ENCODE peak calls at places on chromosomes 16 and 17, in five cellular contexts. Z is CD8-positive, alpha-beta memory T cell; X is heart right ventricle; R is CD4-positive, CD25-positive, alpha-beta regulatory T cell; T is Caco-2. K is an unnamed sample.

GRCh38 chr17:44043326-44043725 is 23.1 kb downstream of the LSM12 start:
- DNase-seq in T (no peak), R (no peak), Z (no peak), X (no peak), K (no peak)

GRCh38 chr17:39777534-39778365 is 40.0 kb downstream of the GRB7 start:
- DNase-seq in X (no peak), T (no peak), Z (no peak), R (peak; percentile 76), K (peak; percentile 69)

GRCh38 chr17:82031885-82032627 is 578 bp downstream of the RAC3 start:
- DNase-seq in Z (no peak), R (peak; percentile 39), T (peak; percentile 91), X (no peak), K (no peak)

GRCh38 chr17:77264617-77265230 is 124.0 kb downstream of the SEC14L1 start:
- DNase-seq in Z (no peak), T (no peak), R (no peak), X (no peak), K (no peak)

GRCh38 chr16:2751577-2752034 is 832 bp upstream of the SRRM2 start:
- DNase-seq in T (peak; percentile 87), X (no peak), R (no peak), Z (no peak), K (no peak)

GRCh38 chr17:49616546-49617205 is 41.0 kb downstream of the NXPH3 start:
- DNase-seq in Z (no peak), R (no peak), X (peak; percentile 65), T (no peak), K (peak; percentile 2)

GRCh38 chr17:3773511-3773910 is 27.5 kb downstream of the ITGAE start:
- DNase-seq in X (no peak), R (no peak), T (no peak), Z (no peak), K (no peak)

GRCh38 chr17:50275279-50275678 is 1.0 kb downstream of the TMEM92 start:
- DNase-seq in R (no peak), Z (no peak), T (no peak), X (no peak), K (no peak)

GRCh38 chr17:42809250-42809649 is 10.6 kb downstream of the CNTD1 start:
- DNase-seq in T (no peak), R (no peak), X (no peak), Z (no peak), K (no peak)

GRCh38 chr17:47279062-47279801 is 25.6 kb downstream of the ITGB3 start:
- DNase-seq in Z (no peak), T (no peak), X (peak; percentile 67), R (no peak), K (peak; percentile 75)

GRCh38 chr17:29954405-29954804 is 13.0 kb downstream of the EFCAB5 start:
- DNase-seq in T (no peak), R (no peak), Z (no peak), X (no peak), K (no peak)

GRCh38 chr17:82103588-82104451 is 5.8 kb upstream of the FASN start:
- DNase-seq in X (peak; percentile 57), Z (no peak), T (peak; percentile 95), R (no peak), K (no peak)

GRCh38 chr16:12144355-12144754 is 167.8 kb downstream of the SNX29 start:
- DNase-seq in T (no peak), Z (no peak), X (no peak), R (no peak), K (no peak)

GRCh38 chr16:89014611-89015230 is 37.7 kb upstream of the CBFA2T3 start:
- DNase-seq in Z (no peak), X (no peak), T (no peak), R (no peak), K (no peak)

GRCh38 chr16:55760665-55761035 is 72.2 kb downstream of the CES1 start:
- DNase-seq in Z (no peak), X (no peak), T (no peak), R (no peak), K (no peak)

GRCh38 chr16:70746040-70746707 is 54.8 kb downstream of the VAC14 start:
- DNase-seq in X (no peak), R (no peak), T (peak; percentile 23), Z (no peak), K (no peak)

GRCh38 chr16:81485824-81486554 is 41.4 kb downstream of the CMIP start:
- DNase-seq in X (no peak), Z (no peak), T (no peak), R (no peak), K (no peak)

GRCh38 chr17:80182845-80183223 is 13.0 kb downstream of the CARD14 start:
- DNase-seq in T (no peak), Z (no peak), X (no peak), R (no peak), K (no peak)

GRCh38 chr17:42760652-42761581 is at the start of gene RAMP2:
- DNase-seq in X (peak; percentile 55), Z (no peak), R (no peak), T (peak; percentile 72), K (peak; percentile 44)

GRCh38 chr17:82238562-82239201 is 9.8 kb downstream of the SLC16A3 start:
- DNase-seq in R (peak; percentile 91), T (no peak), X (peak; percentile 74), Z (peak; percentile 65), K (peak; percentile 66)

GRCh38 chr16:68760671-68761275 is 23.7 kb downstream of the CDH1 start:
- DNase-seq in X (no peak), R (peak; percentile 65), T (no peak), Z (no peak), K (peak; percentile 76)

GRCh38 chr17:10579270-10579669 is 29.8 kb upstream of the MYH2 start:
- DNase-seq in Z (no peak), R (no peak), X (no peak), T (no peak), K (no peak)

GRCh38 chr17:12250973-12251372 is 230.3 kb downstream of the MAP2K4 start:
- DNase-seq in T (no peak), X (no peak), R (no peak), Z (no peak), K (no peak)

GRCh38 chr17:55889271-55889670 is 138.4 kb downstream of the PCTP start:
- DNase-seq in Z (no peak), R (no peak), X (no peak), T (no peak), K (no peak)

GRCh38 chr16:85204242-85205010 is 92.2 kb upstream of the CIBAR2 start:
- DNase-seq in R (no peak), T (no peak), X (no peak), Z (no peak), K (no peak)

GRCh38 chr17:80195671-80196529 is 24.2 kb downstream of the SGSH start:
- DNase-seq in Z (peak; percentile 44), X (no peak), T (peak; percentile 52), R (peak; percentile 49), K (no peak)

GRCh38 chr17:16407911-16408588 is 7.3 kb upstream of the TRPV2 start:
- DNase-seq in T (no peak), Z (no peak), R (no peak), X (peak; percentile 52), K (peak; percentile 82)

GRCh38 chr16:82185012-82185411 is 15.0 kb upstream of the MPHOSPH6 start:
- DNase-seq in X (no peak), R (no peak), T (no peak), Z (no peak), K (no peak)

GRCh38 chr17:17742688-17743390 is 61.6 kb downstream of the RAI1 start:
- DNase-seq in Z (no peak), T (no peak), R (no peak), X (no peak), K (no peak)

GRCh38 chr17:77523562-77523961 is 382.8 kb downstream of the SEC14L1 start:
- DNase-seq in T (no peak), Z (no peak), X (no peak), R (no peak), K (no peak)

GRCh38 chr17:34703533-34703932 is 124.2 kb downstream of the TMEM132E start:
- DNase-seq in R (peak; percentile 22), T (peak; percentile 75), X (peak; percentile 18), Z (peak; percentile 4), K (no peak)

GRCh38 chr17:73290399-73291259 is 21.2 kb downstream of the CDC42EP4 start:
- DNase-seq in R (peak; percentile 15), T (peak; percentile 18), X (no peak), Z (no peak), K (no peak)
- H3K4me3 ChIP-seq in R (no peak overlapping the region), T (no peak overlapping the region), X (no peak overlapping the region), Z (no peak overlapping the region), K (peak overlapping the region; percentile 60)

DNA sequence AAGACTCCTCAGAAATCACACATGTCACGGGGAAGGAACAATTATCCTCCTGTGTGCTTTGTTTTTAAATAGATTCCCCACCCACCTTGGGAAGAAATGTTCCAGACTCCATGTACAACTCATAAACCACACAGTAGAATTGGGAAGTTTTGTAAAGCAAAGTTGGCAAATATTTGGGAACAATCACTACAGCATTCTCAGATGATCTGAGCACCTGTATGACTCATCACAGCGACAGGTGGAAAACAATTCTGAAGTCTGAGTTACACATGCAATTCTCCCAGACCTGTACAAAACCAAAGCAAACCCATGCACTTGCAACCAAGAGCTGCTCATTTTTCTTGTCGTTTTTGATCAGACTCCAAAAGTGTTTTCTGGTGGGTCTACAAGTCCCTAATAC is 14.4 kb upstream of the MYLK3 start:
- DNase-seq in Z (no peak), R (no peak), T (peak; percentile 13), X (no peak), K (no peak)
- H3K27me3 ChIP-seq in Z (no peaks in the 10 kb centered on the region), R (no peaks in the 10 kb centered on the region), T (no peaks in the 10 kb centered on the region), X (no peaks in the 10 kb centered on the region), K (no peaks in the 10 kb centered on the region)

GRCh38 chr16:56986361-56986760 is 3.0 kb upstream of the NLRC5 start:
- DNase-seq in R (no peak), X (no peak), Z (no peak), T (no peak), K (no peak)
- H3K4me3 ChIP-seq in R (peak overlapping the region; percentile 52), X (no peak overlapping the region), Z (no peak overlapping the region), T (no peak overlapping the region), K (no peak overlapping the region)

GRCh38 chr16:67647681-67648080 is 2.7 kb downstream of the CARMIL2 start:
- DNase-seq in R (no peak), X (no peak), Z (no peak), T (no peak), K (no peak)

GRCh38 chr16:67649494-67649931 is 4.6 kb downstream of the CARMIL2 start:
- DNase-seq in Z (no peak), R (no peak), X (peak; percentile 47), T (no peak), K (no peak)

GRCh38 chr16:67647111-67647651 is 2.2 kb downstream of the CARMIL2 start:
- DNase-seq in R (no peak), X (no peak), Z (no peak), T (no peak), K (no peak)

GRCh38 chr16:67648764-67649407 is 3.9 kb downstream of the CARMIL2 start:
- DNase-seq in Z (no peak), T (no peak), X (no peak), R (no peak), K (no peak)

DNA sequence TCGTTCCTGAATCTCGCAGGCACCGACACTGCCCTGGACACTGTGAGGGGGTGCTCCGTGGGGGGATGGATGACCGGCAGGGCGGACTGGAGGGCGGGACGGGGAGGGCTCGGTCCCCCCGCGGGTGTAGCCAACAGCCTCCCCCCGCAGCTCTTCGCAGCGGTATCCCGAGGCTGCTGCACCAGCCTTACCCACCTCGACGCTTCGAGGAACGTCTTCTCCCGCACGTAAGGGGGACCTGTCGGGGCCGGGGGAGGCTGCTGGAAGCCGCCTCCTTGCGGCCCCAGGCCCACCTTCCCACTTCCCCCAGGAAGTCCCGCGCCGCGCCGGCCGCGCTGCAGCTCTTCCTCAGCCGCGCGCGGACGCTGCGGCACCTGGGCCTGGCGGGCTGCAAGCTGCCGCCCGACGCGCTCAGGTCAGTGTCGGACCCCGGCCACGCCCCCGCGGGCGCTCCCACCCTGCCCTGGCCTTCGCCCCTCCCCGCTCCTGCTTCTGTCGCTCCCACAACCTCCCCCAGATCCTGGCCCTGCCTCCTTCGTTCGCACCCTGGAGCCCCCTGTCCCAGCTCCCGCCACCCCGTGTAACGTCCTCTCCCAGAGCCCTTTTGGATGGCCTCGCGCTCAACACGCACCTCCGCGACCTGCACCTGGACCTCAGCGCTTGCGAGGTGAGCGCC is 3.3 kb downstream of the CARMIL2 start:
- DNase-seq in R (no peak), Z (no peak), X (no peak), T (no peak), K (no peak)
- H3K27me3 ChIP-seq in R (no peaks in the 10 kb centered on the region), Z (no peaks in the 10 kb centered on the region), X (peaks cover 74% of the 10 kb centered on the region), T (no peaks in the 10 kb centered on the region), K (no peaks in the 10 kb centered on the region)